ENCODE peak calls at places on chromosomes 3 and 15, in eight cellular contexts. One of them, this sample, is unnamed.

GRCh38 chr15:77025066-77025435 is 30.1 kb downstream of the PSTPIP1 start:
- DNase-seq in heart right ventricle: no peak
- DNase-seq in A673: no peak
- DNase-seq in K562: no peak
- DNase-seq in spleen: no peak
- DNase-seq in cardiac muscle cell: no peak
- DNase-seq in lung: no peak
- DNase-seq in pancreas: peak; percentile 1
- DNase-seq in this sample: no peak

GRCh38 chr3:120450914-120451669 is at the start of gene FSTL1:
- DNase-seq in cardiac muscle cell: peak; percentile 81
- DNase-seq in heart right ventricle: peak; percentile 74
- DNase-seq in lung: no peak
- DNase-seq in spleen: peak; percentile 75
- DNase-seq in pancreas: peak; percentile 13
- DNase-seq in A673: peak; percentile 53
- DNase-seq in K562: no peak
- DNase-seq in this sample: no peak

GRCh38 chr15:73239564-73240208 is 129.1 kb downstream of the HCN4 start:
- DNase-seq in A673: no peak
- DNase-seq in spleen: no peak
- DNase-seq in K562: no peak
- DNase-seq in heart right ventricle: no peak
- DNase-seq in cardiac muscle cell: no peak
- DNase-seq in lung: no peak
- DNase-seq in pancreas: no peak
- DNase-seq in this sample: no peak

GRCh38 chr3:107432013-107432515 is 54.8 kb downstream of the CCDC54 start:
- DNase-seq in K562: no peak
- DNase-seq in lung: no peak
- DNase-seq in pancreas: no peak
- DNase-seq in cardiac muscle cell: peak; percentile 42
- DNase-seq in A673: no peak
- DNase-seq in spleen: no peak
- DNase-seq in heart right ventricle: no peak
- DNase-seq in this sample: no peak

GRCh38 chr15:63833246-63833696 is 477 bp downstream of the HERC1 start:
- DNase-seq in spleen: peak; percentile 89
- DNase-seq in K562: peak; percentile 64
- DNase-seq in pancreas: peak; percentile 24
- DNase-seq in lung: peak; percentile 31
- DNase-seq in cardiac muscle cell: peak; percentile 52
- DNase-seq in A673: peak; percentile 43
- DNase-seq in heart right ventricle: peak; percentile 41
- DNase-seq in this sample: no peak

GRCh38 chr3:123546133-123546755 is 38.6 kb downstream of the HACD2 start:
- DNase-seq in cardiac muscle cell: peak; percentile 38
- DNase-seq in heart right ventricle: no peak
- DNase-seq in spleen: no peak
- DNase-seq in K562: no peak
- DNase-seq in A673: peak; percentile 27
- DNase-seq in pancreas: no peak
- DNase-seq in lung: no peak
- DNase-seq in this sample: no peak

GRCh38 chr3:195040773-195041520 is 230.0 kb downstream of the XXYLT1 start:
- DNase-seq in spleen: no peak
- DNase-seq in A673: no peak
- DNase-seq in K562: no peak
- DNase-seq in heart right ventricle: no peak
- DNase-seq in cardiac muscle cell: no peak
- DNase-seq in lung: no peak
- DNase-seq in pancreas: no peak
- DNase-seq in this sample: peak; percentile 12

GRCh38 chr15:37733628-37734027 is 200.8 kb upstream of the TMCO5A start:
- DNase-seq in heart right ventricle: no peak
- DNase-seq in pancreas: no peak
- DNase-seq in lung: no peak
- DNase-seq in K562: no peak
- DNase-seq in spleen: no peak
- DNase-seq in cardiac muscle cell: no peak
- DNase-seq in A673: peak; percentile 69
- DNase-seq in this sample: no peak

GRCh38 chr3:183378951-183379350 is 49.5 kb downstream of the MCF2L2 start:
- DNase-seq in pancreas: no peak
- DNase-seq in cardiac muscle cell: no peak
- DNase-seq in K562: no peak
- DNase-seq in lung: no peak
- DNase-seq in A673: no peak
- DNase-seq in spleen: no peak
- DNase-seq in heart right ventricle: no peak
- DNase-seq in this sample: no peak

GRCh38 chr3:183378008-183378407 is 50.4 kb downstream of the MCF2L2 start:
- DNase-seq in K562: no peak
- DNase-seq in A673: no peak
- DNase-seq in pancreas: no peak
- DNase-seq in spleen: no peak
- DNase-seq in lung: no peak
- DNase-seq in cardiac muscle cell: no peak
- DNase-seq in heart right ventricle: no peak
- DNase-seq in this sample: no peak

GRCh38 chr3:183378545-183378944 is 49.9 kb downstream of the MCF2L2 start:
- DNase-seq in A673: no peak
- DNase-seq in K562: no peak
- DNase-seq in cardiac muscle cell: no peak
- DNase-seq in pancreas: no peak
- DNase-seq in spleen: no peak
- DNase-seq in heart right ventricle: no peak
- DNase-seq in lung: no peak
- DNase-seq in this sample: no peak

GRCh38 chr3:183375787-183376186 is 52.6 kb downstream of the MCF2L2 start:
- DNase-seq in K562: no peak
- DNase-seq in cardiac muscle cell: no peak
- DNase-seq in A673: no peak
- DNase-seq in pancreas: no peak
- DNase-seq in lung: no peak
- DNase-seq in heart right ventricle: no peak
- DNase-seq in spleen: no peak
- DNase-seq in this sample: no peak

DNA sequence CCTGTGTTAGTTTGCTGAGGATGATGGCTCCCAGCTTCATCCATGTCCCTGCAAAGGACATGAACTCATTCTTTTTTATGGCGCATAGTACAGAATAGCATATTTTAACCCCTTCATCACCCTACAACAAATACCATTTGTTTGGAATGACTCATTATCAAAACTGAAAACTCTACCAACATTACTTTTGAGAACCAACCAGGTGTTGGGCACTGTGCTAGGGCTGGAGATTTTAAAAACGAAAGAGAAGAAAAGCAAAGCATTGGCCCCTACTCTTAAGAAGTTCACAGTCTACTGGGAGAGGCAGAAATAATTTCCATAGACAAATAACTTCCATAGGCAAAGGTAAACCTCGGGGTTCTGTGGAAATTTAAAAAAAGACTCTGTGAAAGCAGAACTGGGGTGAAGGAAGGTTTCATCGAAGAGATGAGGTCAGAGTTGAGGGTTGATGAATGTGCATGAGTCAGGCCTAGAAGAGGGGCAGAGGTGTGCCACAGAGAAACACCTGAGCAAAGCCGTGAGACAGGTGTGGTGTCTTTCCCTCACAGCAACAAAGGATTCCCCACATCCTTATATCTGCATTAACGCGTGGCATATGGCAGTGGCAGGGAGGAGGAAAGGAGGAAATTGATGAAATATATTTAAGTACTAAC is 51.0 kb downstream of the MCF2L2 start:
- DNase-seq in spleen: no peak
- DNase-seq in K562: no peak
- DNase-seq in pancreas: no peak
- DNase-seq in lung: no peak
- DNase-seq in heart right ventricle: no peak
- DNase-seq in cardiac muscle cell: no peak
- DNase-seq in A673: no peak
- DNase-seq in this sample: no peak
- H3K4me3 ChIP-seq in spleen: no peak overlapping the region
- H3K4me3 ChIP-seq in K562: no peak overlapping the region
- H3K4me3 ChIP-seq in pancreas: no peak overlapping the region
- H3K4me3 ChIP-seq in lung: no peak overlapping the region
- H3K4me3 ChIP-seq in heart right ventricle: no peak overlapping the region
- H3K4me3 ChIP-seq in cardiac muscle cell: no peak overlapping the region
- H3K4me3 ChIP-seq in A673: no peak overlapping the region
- H3K4me3 ChIP-seq in this sample: no peak overlapping the region

GRCh38 chr15:74243431-74243830 is 7.3 kb downstream of the CCDC33 start:
- DNase-seq in pancreas: no peak
- DNase-seq in cardiac muscle cell: no peak
- DNase-seq in lung: no peak
- DNase-seq in heart right ventricle: no peak
- DNase-seq in spleen: no peak
- DNase-seq in K562: no peak
- DNase-seq in A673: no peak
- DNase-seq in this sample: no peak

GRCh38 chr15:74240897-74241614 is 4.9 kb downstream of the CCDC33 start:
- DNase-seq in spleen: no peak
- DNase-seq in cardiac muscle cell: no peak
- DNase-seq in lung: no peak
- DNase-seq in pancreas: no peak
- DNase-seq in A673: no peak
- DNase-seq in K562: no peak
- DNase-seq in heart right ventricle: no peak
- DNase-seq in this sample: no peak

GRCh38 chr15:74242296-74242929 is 6.3 kb downstream of the CCDC33 start:
- DNase-seq in heart right ventricle: no peak
- DNase-seq in pancreas: peak; percentile 36
- DNase-seq in A673: no peak
- DNase-seq in spleen: peak; percentile 79
- DNase-seq in cardiac muscle cell: peak; percentile 38
- DNase-seq in K562: peak; percentile 28
- DNase-seq in lung: no peak
- DNase-seq in this sample: no peak

GRCh38 chr15:74238984-74239645 is 3.0 kb downstream of the CCDC33 start:
- DNase-seq in cardiac muscle cell: no peak
- DNase-seq in A673: no peak
- DNase-seq in lung: no peak
- DNase-seq in spleen: no peak
- DNase-seq in heart right ventricle: no peak
- DNase-seq in pancreas: no peak
- DNase-seq in K562: no peak
- DNase-seq in this sample: no peak

DNA sequence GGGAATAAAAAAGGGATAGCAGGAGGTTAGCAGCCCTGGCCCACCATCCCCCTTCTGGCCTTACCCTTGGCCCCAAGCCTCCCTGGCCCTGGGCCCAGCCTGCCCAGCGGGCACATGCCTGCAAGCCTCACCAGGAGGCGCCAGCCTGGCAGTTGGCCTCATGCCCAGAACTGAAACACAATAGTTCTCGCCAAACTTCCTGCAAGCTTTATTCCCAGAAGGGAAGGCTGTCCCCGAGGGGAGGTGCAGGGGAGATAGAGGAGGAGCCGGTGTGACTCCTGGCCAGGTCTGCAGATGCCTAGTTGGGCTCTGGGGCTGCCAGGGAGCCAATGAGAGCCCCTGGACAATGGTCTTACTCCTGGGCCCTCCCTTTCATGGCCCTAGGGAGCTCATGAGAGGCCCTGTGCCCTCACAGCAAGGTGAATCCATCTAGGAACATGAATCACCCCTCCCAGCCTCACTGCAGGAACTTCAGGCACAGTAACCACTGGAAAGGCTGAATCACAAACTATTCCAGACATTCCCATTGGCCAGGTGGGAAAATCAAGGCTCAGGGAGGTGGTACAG is 4.0 kb downstream of the CCDC33 start:
- DNase-seq in lung: peak; percentile 85
- DNase-seq in cardiac muscle cell: peak; percentile 87
- DNase-seq in A673: peak; percentile 97
- DNase-seq in heart right ventricle: peak; percentile 88
- DNase-seq in K562: no peak
- DNase-seq in spleen: peak; percentile 89
- DNase-seq in pancreas: peak; percentile 94
- DNase-seq in this sample: peak; percentile 91
- TF ChIP-seq CTCF in lung: peak; percentile 29
- TF ChIP-seq CTCF in cardiac muscle cell: peak; percentile 63
- TF ChIP-seq CTCF in A673: peak; percentile 75
- TF ChIP-seq CTCF in heart right ventricle: peak; percentile 70
- TF ChIP-seq CTCF in K562: no peak
- TF ChIP-seq CTCF in spleen: peak; percentile 59
- TF ChIP-seq CTCF in pancreas: peak; percentile 53
- TF ChIP-seq CTCF in this sample: peak; percentile 87

GRCh38 chr15:74957301-74958035 is 896 bp upstream of the RPP25 start:
- DNase-seq in heart right ventricle: no peak
- DNase-seq in lung: peak; percentile 50
- DNase-seq in K562: no peak
- DNase-seq in pancreas: no peak
- DNase-seq in spleen: peak; percentile 80
- DNase-seq in cardiac muscle cell: peak; percentile 53
- DNase-seq in A673: peak; percentile 63
- DNase-seq in this sample: no peak

GRCh38 chr15:74956648-74957300 is at the start of gene RPP25:
- DNase-seq in spleen: peak; percentile 93
- DNase-seq in K562: peak; percentile 87
- DNase-seq in pancreas: peak; percentile 79
- DNase-seq in A673: peak; percentile 92
- DNase-seq in lung: peak; percentile 79
- DNase-seq in heart right ventricle: peak; percentile 83
- DNase-seq in cardiac muscle cell: peak; percentile 89
- DNase-seq in this sample: peak; percentile 52

GRCh38 chr15:74955796-74956647 is 550 bp downstream of the RPP25 start:
- DNase-seq in heart right ventricle: peak; percentile 80
- DNase-seq in A673: peak; percentile 78
- DNase-seq in cardiac muscle cell: peak; percentile 82
- DNase-seq in lung: peak; percentile 79
- DNase-seq in K562: peak; percentile 67
- DNase-seq in spleen: peak; percentile 92
- DNase-seq in pancreas: peak; percentile 73
- DNase-seq in this sample: no peak

GRCh38 chr15:74954515-74954914 is 2.1 kb downstream of the RPP25 start:
- DNase-seq in spleen: peak; percentile 61
- DNase-seq in K562: peak; percentile 93
- DNase-seq in heart right ventricle: no peak
- DNase-seq in lung: no peak
- DNase-seq in pancreas: no peak
- DNase-seq in cardiac muscle cell: peak; percentile 91
- DNase-seq in A673: peak; percentile 54
- DNase-seq in this sample: no peak

DNA sequence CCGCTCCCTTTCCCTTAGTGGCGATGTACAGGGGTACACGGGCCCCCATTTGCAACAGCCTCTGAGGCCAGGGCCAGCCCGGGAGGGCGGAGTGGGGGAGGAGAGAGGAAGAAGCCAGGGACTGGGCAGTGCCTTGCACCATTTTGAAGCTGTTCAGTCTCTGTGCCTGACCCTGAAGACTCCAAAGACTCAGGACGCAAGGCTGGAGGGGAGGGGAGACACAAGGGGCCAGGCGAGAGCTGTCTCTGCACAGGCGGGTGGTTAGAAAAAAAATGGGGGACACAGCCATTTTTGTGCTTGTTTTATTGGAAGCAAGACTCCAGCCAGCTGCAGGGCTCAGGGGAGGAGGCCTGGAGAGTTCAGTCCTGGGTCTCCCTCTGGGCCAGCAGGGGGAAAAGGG is 1.6 kb downstream of the RPP25 start:
- DNase-seq in cardiac muscle cell: peak; percentile 42
- DNase-seq in A673: no peak
- DNase-seq in lung: no peak
- DNase-seq in K562: peak; percentile 7
- DNase-seq in spleen: peak; percentile 73
- DNase-seq in heart right ventricle: no peak
- DNase-seq in pancreas: no peak
- DNase-seq in this sample: no peak
- H3K4me3 ChIP-seq in cardiac muscle cell: peak overlapping the region; percentile 41
- H3K4me3 ChIP-seq in A673: peak overlapping the region; percentile 66
- H3K4me3 ChIP-seq in lung: no peak overlapping the region
- H3K4me3 ChIP-seq in K562: peak overlapping the region; percentile 5
- H3K4me3 ChIP-seq in spleen: peak overlapping the region; percentile 78
- H3K4me3 ChIP-seq in heart right ventricle: peak overlapping the region; percentile 61
- H3K4me3 ChIP-seq in pancreas: peak overlapping the region; percentile 71
- H3K4me3 ChIP-seq in this sample: no peak overlapping the region

DNA sequence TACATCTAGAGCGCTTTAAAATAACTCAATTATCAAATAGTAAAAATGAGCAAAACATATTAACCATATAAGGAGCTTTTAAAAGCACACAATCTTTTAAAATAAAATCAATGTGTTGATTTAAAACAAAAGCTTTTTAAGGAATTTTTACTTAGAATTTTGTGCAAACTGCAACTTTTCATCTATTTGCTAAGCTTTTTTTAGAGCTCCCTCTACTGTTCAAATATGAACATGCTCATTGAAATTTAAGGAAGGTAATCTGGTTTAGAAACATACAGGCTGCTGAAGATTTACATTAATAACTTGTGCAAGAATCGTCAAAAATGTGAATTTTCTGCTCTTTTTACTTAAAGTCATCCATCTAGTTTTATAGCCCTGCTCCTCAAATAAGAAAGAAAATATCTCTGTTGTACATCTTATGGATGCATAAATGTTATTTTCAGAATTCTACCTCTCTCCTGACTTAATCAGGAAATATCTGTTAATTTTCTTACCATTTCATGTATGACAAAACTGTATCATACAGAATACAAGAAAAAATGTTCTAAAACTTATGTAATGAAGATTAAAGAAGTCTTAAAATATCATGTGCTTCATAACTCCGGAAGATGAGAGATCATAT is 469.4 kb upstream of the ROBO2 start:
- DNase-seq in lung: no peak
- DNase-seq in A673: peak; percentile 16
- DNase-seq in heart right ventricle: no peak
- DNase-seq in cardiac muscle cell: peak; percentile 3
- DNase-seq in pancreas: no peak
- DNase-seq in K562: peak; percentile 1
- DNase-seq in spleen: no peak
- DNase-seq in this sample: no peak
- TF ChIP-seq CTCF in lung: no peak
- TF ChIP-seq CTCF in A673: peak; percentile 61
- TF ChIP-seq CTCF in heart right ventricle: peak; percentile 63
- TF ChIP-seq CTCF in cardiac muscle cell: peak; percentile 45
- TF ChIP-seq CTCF in pancreas: peak; percentile 13
- TF ChIP-seq CTCF in K562: no peak
- TF ChIP-seq CTCF in spleen: peak; percentile 19
- TF ChIP-seq CTCF in this sample: peak; percentile 68